ENCODE peak calls at places on chromosome 17, in nine cellular contexts. One of them, this sample, is unnamed.

GRCh38 chr17:43169561-43170139 is 1.4 kb upstream of the NBR1 start:
- DNase-seq in GM23248: peak; percentile 83
- DNase-seq in stomach: peak; percentile 66
- DNase-seq in ovary: peak; percentile 56
- DNase-seq in mesendoderm: peak; percentile 62
- DNase-seq in CD4-positive, alpha-beta memory T cell: no peak
- DNase-seq in uterus: peak; percentile 29
- DNase-seq in IMR-90: peak; percentile 26
- DNase-seq in heart left ventricle: peak; percentile 40
- DNase-seq in this sample: peak; percentile 92

GRCh38 chr17:45782889-45783592 is 1.1 kb upstream of the CRHR1 start:
- DNase-seq in GM23248: peak; percentile 31
- DNase-seq in stomach: no peak
- DNase-seq in ovary: peak; percentile 28
- DNase-seq in mesendoderm: peak; percentile 48
- DNase-seq in CD4-positive, alpha-beta memory T cell: peak; percentile 23
- DNase-seq in uterus: peak; percentile 17
- DNase-seq in IMR-90: no peak
- DNase-seq in heart left ventricle: peak; percentile 36
- DNase-seq in this sample: no peak

GRCh38 chr17:32266389-32267269 is 997 bp downstream of the RHBDL3 start:
- DNase-seq in GM23248: peak; percentile 30
- DNase-seq in stomach: no peak
- DNase-seq in ovary: peak; percentile 50
- DNase-seq in mesendoderm: peak; percentile 65
- DNase-seq in CD4-positive, alpha-beta memory T cell: no peak
- DNase-seq in uterus: no peak
- DNase-seq in IMR-90: no peak
- DNase-seq in heart left ventricle: no peak
- DNase-seq in this sample: peak; percentile 72

GRCh38 chr17:31561469-31562412 is 170.3 kb downstream of the RAB11FIP4 start:
- DNase-seq in GM23248: peak; percentile 86
- DNase-seq in stomach: no peak
- DNase-seq in ovary: no peak
- DNase-seq in mesendoderm: peak; percentile 38
- DNase-seq in CD4-positive, alpha-beta memory T cell: no peak
- DNase-seq in uterus: no peak
- DNase-seq in IMR-90: peak; percentile 49
- DNase-seq in heart left ventricle: no peak
- DNase-seq in this sample: no peak

GRCh38 chr17:44105941-44106340 is 17.5 kb downstream of the HDAC5 start:
- DNase-seq in GM23248: no peak
- DNase-seq in stomach: no peak
- DNase-seq in ovary: no peak
- DNase-seq in mesendoderm: peak; percentile 48
- DNase-seq in CD4-positive, alpha-beta memory T cell: no peak
- DNase-seq in uterus: no peak
- DNase-seq in IMR-90: no peak
- DNase-seq in heart left ventricle: no peak
- DNase-seq in this sample: no peak

GRCh38 chr17:61743766-61744165 is 119.6 kb downstream of the BRIP1 start:
- DNase-seq in GM23248: no peak
- DNase-seq in stomach: no peak
- DNase-seq in ovary: no peak
- DNase-seq in mesendoderm: no peak
- DNase-seq in CD4-positive, alpha-beta memory T cell: no peak
- DNase-seq in uterus: no peak
- DNase-seq in IMR-90: no peak
- DNase-seq in heart left ventricle: no peak
- DNase-seq in this sample: no peak

GRCh38 chr17:76523084-76524037 is 14.1 kb downstream of the CYGB start:
- DNase-seq in GM23248: peak; percentile 77
- DNase-seq in stomach: peak; percentile 83
- DNase-seq in ovary: peak; percentile 86
- DNase-seq in mesendoderm: peak; percentile 69
- DNase-seq in CD4-positive, alpha-beta memory T cell: peak; percentile 77
- DNase-seq in uterus: peak; percentile 68
- DNase-seq in IMR-90: peak; percentile 50
- DNase-seq in heart left ventricle: peak; percentile 75
- DNase-seq in this sample: peak; percentile 97

GRCh38 chr17:56898874-56899273 is 15.0 kb downstream of the TRIM25 start:
- DNase-seq in GM23248: no peak
- DNase-seq in stomach: no peak
- DNase-seq in ovary: no peak
- DNase-seq in mesendoderm: no peak
- DNase-seq in CD4-positive, alpha-beta memory T cell: no peak
- DNase-seq in uterus: no peak
- DNase-seq in IMR-90: no peak
- DNase-seq in heart left ventricle: no peak
- DNase-seq in this sample: no peak

GRCh38 chr17:57940217-57940616 is 15.0 kb downstream of the CUEDC1 start:
- DNase-seq in GM23248: no peak
- DNase-seq in stomach: no peak
- DNase-seq in ovary: no peak
- DNase-seq in mesendoderm: no peak
- DNase-seq in CD4-positive, alpha-beta memory T cell: no peak
- DNase-seq in uterus: no peak
- DNase-seq in IMR-90: no peak
- DNase-seq in heart left ventricle: no peak
- DNase-seq in this sample: no peak

GRCh38 chr17:46930083-46930482 is 7.1 kb downstream of the GOSR2 start:
- DNase-seq in GM23248: no peak
- DNase-seq in stomach: no peak
- DNase-seq in ovary: no peak
- DNase-seq in mesendoderm: no peak
- DNase-seq in CD4-positive, alpha-beta memory T cell: no peak
- DNase-seq in uterus: no peak
- DNase-seq in IMR-90: no peak
- DNase-seq in heart left ventricle: no peak
- DNase-seq in this sample: no peak

GRCh38 chr17:45677770-45678169 is 106.3 kb upstream of the CRHR1 start:
- DNase-seq in GM23248: peak; percentile 20
- DNase-seq in stomach: no peak
- DNase-seq in ovary: no peak
- DNase-seq in mesendoderm: no peak
- DNase-seq in CD4-positive, alpha-beta memory T cell: no peak
- DNase-seq in uterus: no peak
- DNase-seq in IMR-90: peak; percentile 14
- DNase-seq in heart left ventricle: no peak
- DNase-seq in this sample: no peak

GRCh38 chr17:68792042-68792685 is 163.0 kb downstream of the ABCA8 start:
- DNase-seq in GM23248: peak; percentile 36
- DNase-seq in stomach: no peak
- DNase-seq in ovary: no peak
- DNase-seq in mesendoderm: no peak
- DNase-seq in CD4-positive, alpha-beta memory T cell: no peak
- DNase-seq in uterus: no peak
- DNase-seq in IMR-90: peak; percentile 51
- DNase-seq in heart left ventricle: no peak
- DNase-seq in this sample: no peak

GRCh38 chr17:80600586-80600985 is 55.9 kb downstream of the RPTOR start:
- DNase-seq in GM23248: no peak
- DNase-seq in stomach: no peak
- DNase-seq in ovary: no peak
- DNase-seq in mesendoderm: no peak
- DNase-seq in CD4-positive, alpha-beta memory T cell: no peak
- DNase-seq in uterus: no peak
- DNase-seq in IMR-90: no peak
- DNase-seq in heart left ventricle: no peak
- DNase-seq in this sample: no peak

GRCh38 chr17:15981646-15982580 is 17.6 kb downstream of the ZSWIM7 start:
- DNase-seq in GM23248: peak; percentile 53
- DNase-seq in stomach: no peak
- DNase-seq in ovary: no peak
- DNase-seq in mesendoderm: peak; percentile 19
- DNase-seq in CD4-positive, alpha-beta memory T cell: no peak
- DNase-seq in uterus: no peak
- DNase-seq in IMR-90: peak; percentile 84
- DNase-seq in heart left ventricle: no peak
- DNase-seq in this sample: no peak

DNA sequence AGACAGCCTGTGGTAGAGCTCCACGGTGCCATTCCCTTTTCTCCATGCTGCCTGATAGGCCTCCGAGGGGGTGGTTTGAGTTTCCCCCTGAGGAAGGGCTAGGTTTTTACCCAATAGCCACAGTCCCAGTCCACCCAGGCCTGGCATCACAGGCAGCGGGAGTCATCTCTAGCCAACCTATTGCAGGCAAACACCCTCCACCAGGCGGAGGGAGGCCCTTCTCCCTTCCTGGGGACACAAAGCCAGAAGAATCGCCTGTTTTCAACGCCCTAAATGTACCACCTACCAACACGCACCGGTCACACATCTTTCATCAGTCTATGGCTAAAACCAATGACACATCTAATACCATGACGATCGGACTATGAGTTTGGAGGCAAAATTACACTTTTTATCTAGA is 7.4 kb downstream of the CSNK1D start:
- DNase-seq in GM23248: no peak
- DNase-seq in stomach: no peak
- DNase-seq in ovary: no peak
- DNase-seq in mesendoderm: no peak
- DNase-seq in CD4-positive, alpha-beta memory T cell: no peak
- DNase-seq in uterus: no peak
- DNase-seq in IMR-90: no peak
- DNase-seq in heart left ventricle: no peak
- DNase-seq in this sample: no peak
- H3K27ac ChIP-seq in GM23248: peak overlapping the region; percentile 97
- H3K27ac ChIP-seq in stomach: peak overlapping the region; percentile 100
- H3K27ac ChIP-seq in ovary: no peak overlapping the region
- H3K27ac ChIP-seq in mesendoderm: no peak overlapping the region
- H3K27ac ChIP-seq in CD4-positive, alpha-beta memory T cell: no peak overlapping the region
- H3K27ac ChIP-seq in uterus: peak overlapping the region; percentile 73
- H3K27ac ChIP-seq in IMR-90: no peak overlapping the region
- H3K27ac ChIP-seq in heart left ventricle: no peak overlapping the region
- H3K27ac ChIP-seq in this sample: no peak overlapping the region

DNA sequence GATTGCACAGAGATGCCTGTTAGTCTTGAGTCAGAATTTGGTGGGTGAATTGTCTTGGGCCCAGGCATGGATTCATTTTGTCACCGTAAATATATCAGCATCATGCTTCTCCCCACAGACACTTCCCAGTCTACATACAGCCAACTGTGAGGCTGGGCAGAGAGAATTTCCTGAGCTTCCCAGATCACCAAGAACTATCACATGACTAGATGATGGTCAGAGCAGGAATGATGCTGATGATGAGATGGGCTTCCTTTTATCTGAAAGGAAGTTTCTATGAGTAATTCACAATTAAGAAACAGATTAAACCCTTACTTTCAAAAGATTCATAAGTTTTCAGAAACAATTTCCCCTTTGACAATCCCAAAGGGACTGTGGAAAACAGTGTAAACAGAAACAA is 323 bp upstream of the KRTAP9-9 start:
- DNase-seq in GM23248: peak; percentile 46
- DNase-seq in stomach: no peak
- DNase-seq in ovary: no peak
- DNase-seq in mesendoderm: no peak
- DNase-seq in CD4-positive, alpha-beta memory T cell: no peak
- DNase-seq in uterus: no peak
- DNase-seq in IMR-90: peak; percentile 34
- DNase-seq in heart left ventricle: no peak
- DNase-seq in this sample: no peak
- H3K27me3 ChIP-seq in GM23248: no peaks in the 10 kb centered on the region
- H3K27me3 ChIP-seq in stomach: peaks cover 21% of the 10 kb centered on the region
- H3K27me3 ChIP-seq in ovary: no peaks in the 10 kb centered on the region
- H3K27me3 ChIP-seq in mesendoderm: no peaks in the 10 kb centered on the region
- H3K27me3 ChIP-seq in CD4-positive, alpha-beta memory T cell: no peaks in the 10 kb centered on the region
- H3K27me3 ChIP-seq in uterus: no peaks in the 10 kb centered on the region
- H3K27me3 ChIP-seq in IMR-90: peaks cover 22% of the 10 kb centered on the region
- H3K27me3 ChIP-seq in heart left ventricle: peaks cover 5% of the 10 kb centered on the region
- H3K27me3 ChIP-seq in this sample: peaks cover 15% of the 10 kb centered on the region

GRCh38 chr17:39222151-39222550 is 3.6 kb downstream of the STAC2 start:
- DNase-seq in GM23248: no peak
- DNase-seq in stomach: no peak
- DNase-seq in ovary: no peak
- DNase-seq in mesendoderm: no peak
- DNase-seq in CD4-positive, alpha-beta memory T cell: no peak
- DNase-seq in uterus: no peak
- DNase-seq in IMR-90: no peak
- DNase-seq in heart left ventricle: no peak
- DNase-seq in this sample: no peak

GRCh38 chr17:39219647-39220154 is 6.0 kb downstream of the STAC2 start:
- DNase-seq in GM23248: no peak
- DNase-seq in stomach: no peak
- DNase-seq in ovary: no peak
- DNase-seq in mesendoderm: no peak
- DNase-seq in CD4-positive, alpha-beta memory T cell: no peak
- DNase-seq in uterus: no peak
- DNase-seq in IMR-90: no peak
- DNase-seq in heart left ventricle: peak; percentile 74
- DNase-seq in this sample: no peak

GRCh38 chr17:39221572-39221971 is 4.2 kb downstream of the STAC2 start:
- DNase-seq in GM23248: no peak
- DNase-seq in stomach: no peak
- DNase-seq in ovary: no peak
- DNase-seq in mesendoderm: no peak
- DNase-seq in CD4-positive, alpha-beta memory T cell: no peak
- DNase-seq in uterus: no peak
- DNase-seq in IMR-90: no peak
- DNase-seq in heart left ventricle: no peak
- DNase-seq in this sample: no peak

GRCh38 chr17:39217734-39218369 is 7.9 kb downstream of the STAC2 start:
- DNase-seq in GM23248: no peak
- DNase-seq in stomach: no peak
- DNase-seq in ovary: no peak
- DNase-seq in mesendoderm: no peak
- DNase-seq in CD4-positive, alpha-beta memory T cell: no peak
- DNase-seq in uterus: no peak
- DNase-seq in IMR-90: no peak
- DNase-seq in heart left ventricle: no peak
- DNase-seq in this sample: no peak

GRCh38 chr17:39218906-39219305 is 6.8 kb downstream of the STAC2 start:
- DNase-seq in GM23248: no peak
- DNase-seq in stomach: no peak
- DNase-seq in ovary: no peak
- DNase-seq in mesendoderm: no peak
- DNase-seq in CD4-positive, alpha-beta memory T cell: no peak
- DNase-seq in uterus: no peak
- DNase-seq in IMR-90: no peak
- DNase-seq in heart left ventricle: no peak
- DNase-seq in this sample: no peak
- H3K27ac ChIP-seq in GM23248: no peak overlapping the region
- H3K27ac ChIP-seq in stomach: no peak overlapping the region
- H3K27ac ChIP-seq in ovary: no peak overlapping the region
- H3K27ac ChIP-seq in mesendoderm: no peak overlapping the region
- H3K27ac ChIP-seq in CD4-positive, alpha-beta memory T cell: no peak overlapping the region
- H3K27ac ChIP-seq in uterus: no peak overlapping the region
- H3K27ac ChIP-seq in IMR-90: no peak overlapping the region
- H3K27ac ChIP-seq in heart left ventricle: no peak overlapping the region
- H3K27ac ChIP-seq in this sample: no peak overlapping the region

GRCh38 chr17:34865696-34866095 is 95.6 kb downstream of the CCT6B start:
- DNase-seq in GM23248: no peak
- DNase-seq in stomach: no peak
- DNase-seq in ovary: no peak
- DNase-seq in mesendoderm: no peak
- DNase-seq in CD4-positive, alpha-beta memory T cell: no peak
- DNase-seq in uterus: no peak
- DNase-seq in IMR-90: no peak
- DNase-seq in heart left ventricle: no peak
- DNase-seq in this sample: no peak
- H3K27me3 ChIP-seq in GM23248: no peaks in the 10 kb centered on the region
- H3K27me3 ChIP-seq in stomach: peaks cover 6% of the 10 kb centered on the region
- H3K27me3 ChIP-seq in ovary: no peaks in the 10 kb centered on the region
- H3K27me3 ChIP-seq in mesendoderm: no peaks in the 10 kb centered on the region
- H3K27me3 ChIP-seq in CD4-positive, alpha-beta memory T cell: no peaks in the 10 kb centered on the region
- H3K27me3 ChIP-seq in uterus: no peaks in the 10 kb centered on the region
- H3K27me3 ChIP-seq in IMR-90: no peaks in the 10 kb centered on the region
- H3K27me3 ChIP-seq in heart left ventricle: no peaks in the 10 kb centered on the region
- H3K27me3 ChIP-seq in this sample: peaks cover 7% of the 10 kb centered on the region

This sample was measured in spleen.